ENCODE peak calls at places on chromosomes 3 and 15, in seven cellular contexts. E, S, M, B, Z, U and W are unnamed samples.

GRCh38 chr3:72058493-72059081 is 273.6 kb upstream of the PROK2 start:
- DNase-seq in U (no peak), E (peak; percentile 56), B (no peak), Z (no peak), M (no peak), S (no peak), W (no peak)

GRCh38 chr15:72754096-72754495 is 29.5 kb downstream of the ADPGK start:
- DNase-seq in U (no peak), M (no peak), B (no peak), Z (no peak), S (no peak), E (no peak), W (no peak)

GRCh38 chr15:88331291-88331690 is 74.8 kb upstream of the NTRK3 start:
- DNase-seq in U (peak; percentile 81), S (no peak), B (peak; percentile 52), E (peak; percentile 17), Z (peak; percentile 3), M (no peak), W (no peak)

GRCh38 chr3:62259924-62260323 is 113.4 kb downstream of the FEZF2 start:
- DNase-seq in Z (no peak), S (no peak), E (no peak), B (no peak), U (peak; percentile 2), M (no peak), W (no peak)

GRCh38 chr15:56207092-56207491 is 36.6 kb downstream of the RFX7 start:
- DNase-seq in Z (no peak), E (no peak), B (no peak), M (no peak), U (no peak), S (no peak), W (no peak)

GRCh38 chr3:151165221-151165620 is 37.8 kb downstream of the GPR171 start:
- DNase-seq in M (no peak), Z (no peak), U (no peak), B (no peak), S (no peak), E (no peak), W (no peak)

GRCh38 chr3:192942625-192943024 is 25.0 kb upstream of the MB21D2 start:
- DNase-seq in U (no peak), B (no peak), M (no peak), E (no peak), Z (no peak), S (no peak), W (no peak)

GRCh38 chr3:38002291-38002876 is 11.8 kb downstream of the VILL start:
- DNase-seq in M (no peak), B (no peak), U (peak; percentile 1), E (no peak), Z (no peak), S (no peak), W (peak; percentile 13)

GRCh38 chr15:74337607-74338211 is 29.7 kb downstream of the CYP11A1 start:
- DNase-seq in B (peak; percentile 14), E (no peak), U (no peak), Z (no peak), M (no peak), S (no peak), W (peak; percentile 34)

GRCh38 chr15:63186065-63186464 is 3.3 kb upstream of the RAB8B start:
- DNase-seq in B (no peak), U (no peak), M (peak; percentile 72), Z (peak; percentile 74), S (no peak), E (no peak), W (no peak)

GRCh38 chr3:69294014-69294771 is 91.7 kb downstream of the FRMD4B start:
- DNase-seq in Z (peak; percentile 56), U (no peak), S (no peak), M (no peak), B (no peak), E (no peak), W (no peak)

GRCh38 chr3:191809326-191809949 is 348.5 kb downstream of the PYDC2 start:
- DNase-seq in M (no peak), U (no peak), B (no peak), Z (no peak), E (no peak), S (no peak), W (no peak)

GRCh38 chr15:68371851-68372250 is 60.1 kb downstream of the ITGA11 start:
- DNase-seq in U (no peak), S (no peak), M (no peak), E (no peak), B (no peak), Z (no peak), W (no peak)

GRCh38 chr15:69410290-69410874 is 3.8 kb upstream of the KIF23 start:
- DNase-seq in M (peak; percentile 40), E (no peak), Z (no peak), U (no peak), S (no peak), B (no peak), W (no peak)

GRCh38 chr15:43735402-43735801 is 10.8 kb upstream of the PDIA3 start:
- DNase-seq in U (no peak), M (no peak), S (no peak), Z (no peak), B (no peak), E (no peak), W (no peak)

GRCh38 chr15:100923902-100924301 is 4.7 kb downstream of the LRRK1 start:
- DNase-seq in Z (no peak), U (no peak), S (no peak), E (no peak), B (no peak), M (no peak), W (no peak)

GRCh38 chr15:100925480-100925879 is 6.3 kb downstream of the LRRK1 start:
- DNase-seq in S (no peak), B (no peak), E (no peak), M (no peak), Z (no peak), U (no peak), W (no peak)

GRCh38 chr15:100924436-100924835 is 5.3 kb downstream of the LRRK1 start:
- DNase-seq in S (no peak), Z (no peak), U (no peak), B (no peak), E (no peak), M (no peak), W (no peak)

GRCh38 chr15:100926971-100927756 is 8.0 kb downstream of the LRRK1 start:
- DNase-seq in Z (no peak), B (no peak), S (no peak), U (no peak), M (no peak), E (no peak), W (no peak)

DNA sequence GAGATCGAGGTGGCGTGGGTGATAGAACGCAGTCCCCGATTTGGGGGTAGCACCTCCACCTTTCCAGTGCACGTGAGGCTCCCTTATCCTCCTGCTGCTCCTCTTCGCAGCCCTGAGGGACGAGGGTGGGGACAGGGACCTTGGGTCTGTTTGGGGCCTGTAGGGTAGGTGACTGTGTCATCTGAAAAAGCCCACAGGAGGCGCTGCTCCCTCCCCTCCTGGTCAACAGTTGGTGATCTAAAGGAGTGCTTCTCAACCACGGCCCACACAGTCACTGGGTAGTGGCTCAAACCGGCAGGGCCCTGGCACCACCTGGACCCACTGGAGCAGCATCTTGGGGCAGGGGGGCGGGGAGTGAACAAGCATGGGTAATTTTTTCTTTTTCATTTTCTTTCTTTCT is 7.1 kb downstream of the LRRK1 start:
- DNase-seq in U (no peak), B (no peak), S (no peak), Z (no peak), E (no peak), M (no peak), W (no peak)
- TF ChIP-seq CTCF in U (no peak), B (no peak), S (no peak), Z (no peak), E (no peak), M (peak; percentile 16), W (no peak)

GRCh38 chr3:77161098-77161497 is 121.2 kb downstream of the ROBO2 start:
- DNase-seq in U (no peak), Z (no peak), B (no peak), M (no peak), S (no peak), E (no peak), W (no peak)

GRCh38 chr3:77158701-77159100 is 118.8 kb downstream of the ROBO2 start:
- DNase-seq in Z (no peak), S (no peak), U (no peak), E (no peak), M (no peak), B (no peak), W (no peak)

GRCh38 chr3:77159182-77159581 is 119.3 kb downstream of the ROBO2 start:
- DNase-seq in E (no peak), B (no peak), Z (no peak), S (no peak), M (no peak), U (no peak), W (no peak)
- TF ChIP-seq CTCF in E (no peak), B (no peak), Z (no peak), S (no peak), M (no peak), U (peak; percentile 8), W (no peak)

GRCh38 chr15:83011271-83012037 is at the start of gene C15orf40:
- DNase-seq in M (peak; percentile 83), Z (peak; percentile 91), B (peak; percentile 95), S (peak; percentile 73), U (peak; percentile 85), E (peak; percentile 92), W (peak; percentile 83)
- TF ChIP-seq CTCF in M (peak; percentile 60), Z (peak; percentile 56), B (peak; percentile 78), S (peak; percentile 81), U (peak; percentile 27), E (peak; percentile 63), W (peak; percentile 69)

GRCh38 chr3:189787191-189787590 is 156.0 kb downstream of the TP63 start:
- DNase-seq in E (no peak), S (no peak), Z (no peak), M (no peak), B (no peak), U (no peak), W (no peak)

GRCh38 chr3:189787622-189788021 is 156.4 kb downstream of the TP63 start:
- DNase-seq in U (no peak), B (no peak), S (no peak), E (no peak), M (no peak), Z (no peak), W (no peak)

GRCh38 chr3:189789432-189789831 is 158.2 kb downstream of the TP63 start:
- DNase-seq in B (no peak), U (no peak), S (no peak), Z (no peak), M (no peak), E (no peak), W (no peak)

GRCh38 chr3:189792046-189792929 is 161.1 kb downstream of the TP63 start:
- DNase-seq in B (no peak), U (no peak), M (no peak), Z (no peak), S (no peak), E (no peak), W (no peak)

DNA sequence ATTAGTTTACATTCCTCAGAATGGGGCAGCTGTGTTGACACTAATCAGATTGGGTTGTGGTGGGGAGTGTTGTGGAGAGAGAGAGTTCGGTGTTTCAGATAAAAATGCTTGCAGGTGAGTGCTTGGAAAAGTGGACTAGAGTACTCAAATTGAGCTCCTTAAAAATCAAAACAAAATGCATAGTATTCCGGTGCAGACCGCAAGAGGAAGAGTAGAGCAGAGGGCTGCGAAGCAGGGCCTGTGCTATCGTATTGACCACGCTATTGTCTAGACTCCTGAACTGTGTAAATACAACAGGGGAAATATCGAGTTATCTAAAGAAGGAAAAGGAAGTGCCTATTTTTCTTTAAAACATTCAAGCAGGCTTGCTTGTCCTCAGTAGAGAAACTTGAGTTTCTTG is 159.5 kb downstream of the TP63 start:
- DNase-seq in M (no peak), B (no peak), E (no peak), Z (no peak), U (no peak), S (no peak), W (no peak)
- TF ChIP-seq CTCF in M (no peak), B (no peak), E (no peak), Z (no peak), U (no peak), S (no peak), W (no peak)

GRCh38 chr15:39041979-39042485 is 477.4 kb upstream of the RASGRP1 start:
- DNase-seq in Z (no peak), U (no peak), E (no peak), S (no peak), M (no peak), B (no peak), W (no peak)
- TF ChIP-seq CTCF in Z (no peak), U (no peak), E (no peak), S (no peak), M (no peak), B (no peak), W (no peak)